ENCODE peak calls at places on chromosomes 6 and 20, in nine cellular contexts. N is GDM1; R is AG04450; A is activated naive CD4-positive, alpha-beta T cell; G is CD4-positive, alpha-beta memory T cell; O is SK-N-MC; S is cardiac muscle cell; B is bronchial epithelial cell; Z is H54. I is an unnamed sample.

GRCh38 chr20:19783966-19784401 is 25.9 kb downstream of the RIN2 start:
- DNase-seq in A (no peak), R (peak), B (peak), G (no peak), Z (no peak), S (no peak), N (no peak), O (no peak), I (peak)

GRCh38 chr20:16821211-16822089 is 73.3 kb downstream of the OTOR start:
- DNase-seq in B (peak), O (no peak), G (peak), S (peak), R (no peak), Z (no peak), N (no peak), A (no peak), I (peak)

GRCh38 chr6:72246926-72247325 is 360.6 kb downstream of the RIMS1 start:
- DNase-seq in R (no peak), S (peak), O (no peak), G (no peak), Z (no peak), N (no peak), A (no peak), B (no peak), I (no peak)

GRCh38 chr6:144158133-144158532 is 7.8 kb downstream of the STX11 start:
- DNase-seq in N (no peak), Z (peak), G (no peak), R (peak), A (no peak), S (peak), B (peak), O (no peak), I (peak)

GRCh38 chr6:166005401-166005845 is 162.2 kb downstream of the TBXT start:
- DNase-seq in S (peak), B (no peak), R (no peak), N (no peak), Z (no peak), O (no peak), A (no peak), G (no peak), I (no peak)

GRCh38 chr6:85354761-85355618 is 94.9 kb upstream of the NT5E start:
- DNase-seq in G (peak), N (peak), S (peak), A (peak), B (peak), O (peak), Z (peak), R (peak), I (peak)

GRCh38 chr20:51487076-51487475 is 55.4 kb downstream of the NFATC2 start:
- DNase-seq in R (no peak), S (no peak), B (no peak), O (no peak), A (no peak), G (no peak), N (no peak), Z (no peak), I (no peak)

GRCh38 chr6:132830236-132830799 is 15.9 kb downstream of the RPS12 start:
- DNase-seq in O (no peak), N (no peak), G (no peak), S (peak), R (no peak), B (peak), A (no peak), Z (no peak), I (peak)

GRCh38 chr20:22861990-22862389 is 173.1 kb upstream of the SSTR4 start:
- DNase-seq in Z (no peak), G (no peak), S (no peak), A (no peak), R (no peak), O (no peak), N (no peak), B (peak), I (peak)

GRCh38 chr6:31568537-31568961 is 3.5 kb upstream of the LTA start:
- DNase-seq in S (no peak), O (no peak), G (peak), B (no peak), Z (no peak), R (no peak), N (no peak), A (no peak), I (no peak)

GRCh38 chr6:43768983-43769525 is 957 bp upstream of the VEGFA start:
- DNase-seq in R (peak), S (no peak), O (no peak), B (no peak), N (no peak), G (no peak), A (no peak), Z (peak), I (no peak)

GRCh38 chr6:152943260-152943897 is 39.5 kb downstream of the FBXO5 start:
- DNase-seq in O (no peak), G (no peak), N (no peak), R (no peak), B (peak), Z (no peak), S (no peak), A (no peak), I (no peak)

GRCh38 chr6:50829898-50830439 is 11.3 kb downstream of the TFAP2B start:
- DNase-seq in G (no peak), Z (no peak), R (no peak), O (no peak), N (no peak), S (no peak), A (no peak), B (no peak), I (no peak)

I was measured in lung microvascular endothelial cell.